ENCODE peak calls at places on chromosome 4, in nine cellular contexts. One of them, this sample, is unnamed. For H3K36me3, the result is how much of the 10 kb centered on the place peaks cover.

GRCh38 chr4:55947912-55948725 is 626 bp upstream of the CEP135 start:
- DNase-seq in left lung: no peak
- DNase-seq in lower lobe of right lung: no peak
- DNase-seq in neural progenitor cell: no peak
- DNase-seq in colonic mucosa: peak
- DNase-seq in WERI-Rb-1: no peak
- DNase-seq in hepatocyte: peak
- DNase-seq in H1: no peak
- DNase-seq in sigmoid colon: no peak
- DNase-seq in this sample: peak

GRCh38 chr4:6329478-6330383 is 60.1 kb downstream of the WFS1 start:
- DNase-seq in colonic mucosa: no peak
- DNase-seq in WERI-Rb-1: no peak
- DNase-seq in hepatocyte: no peak
- DNase-seq in neural progenitor cell: no peak
- DNase-seq in lower lobe of right lung: no peak
- DNase-seq in H1: no peak
- DNase-seq in left lung: no peak
- DNase-seq in sigmoid colon: no peak
- DNase-seq in this sample: no peak

GRCh38 chr4:3422241-3422801 is 19.4 kb upstream of the HGFAC start:
- DNase-seq in left lung: peak
- DNase-seq in WERI-Rb-1: no peak
- DNase-seq in H1: no peak
- DNase-seq in lower lobe of right lung: peak
- DNase-seq in colonic mucosa: no peak
- DNase-seq in sigmoid colon: no peak
- DNase-seq in neural progenitor cell: no peak
- DNase-seq in hepatocyte: no peak
- DNase-seq in this sample: no peak

GRCh38 chr4:128775477-128775876 is 34.0 kb upstream of the JADE1 start:
- DNase-seq in H1: no peak
- DNase-seq in sigmoid colon: no peak
- DNase-seq in colonic mucosa: no peak
- DNase-seq in hepatocyte: no peak
- DNase-seq in neural progenitor cell: no peak
- DNase-seq in left lung: no peak
- DNase-seq in WERI-Rb-1: no peak
- DNase-seq in lower lobe of right lung: no peak
- DNase-seq in this sample: no peak

GRCh38 chr4:142406051-142406549 is 440.0 kb downstream of the INPP4B start:
- DNase-seq in left lung: no peak
- DNase-seq in WERI-Rb-1: no peak
- DNase-seq in sigmoid colon: no peak
- DNase-seq in hepatocyte: peak
- DNase-seq in H1: no peak
- DNase-seq in lower lobe of right lung: no peak
- DNase-seq in neural progenitor cell: no peak
- DNase-seq in colonic mucosa: no peak
- DNase-seq in this sample: no peak

GRCh38 chr4:6472387-6473263 is at the start of gene PPP2R2C:
- DNase-seq in neural progenitor cell: peak
- DNase-seq in colonic mucosa: peak
- DNase-seq in H1: no peak
- DNase-seq in hepatocyte: no peak
- DNase-seq in left lung: peak
- DNase-seq in lower lobe of right lung: no peak
- DNase-seq in WERI-Rb-1: peak
- DNase-seq in sigmoid colon: peak
- DNase-seq in this sample: no peak

GRCh38 chr4:140300271-140300970 is 73.0 kb upstream of the SCOC start:
- DNase-seq in WERI-Rb-1: no peak
- DNase-seq in lower lobe of right lung: no peak
- DNase-seq in sigmoid colon: no peak
- DNase-seq in neural progenitor cell: no peak
- DNase-seq in hepatocyte: peak
- DNase-seq in left lung: no peak
- DNase-seq in H1: no peak
- DNase-seq in colonic mucosa: no peak
- DNase-seq in this sample: no peak

GRCh38 chr4:39046243-39046642 is 14.0 kb upstream of the TMEM156 start:
- DNase-seq in H1: no peak
- DNase-seq in sigmoid colon: no peak
- DNase-seq in hepatocyte: no peak
- DNase-seq in WERI-Rb-1: no peak
- DNase-seq in lower lobe of right lung: peak
- DNase-seq in left lung: no peak
- DNase-seq in colonic mucosa: no peak
- DNase-seq in neural progenitor cell: no peak
- DNase-seq in this sample: no peak

GRCh38 chr4:47746122-47746521 is 91.7 kb downstream of the CORIN start:
- DNase-seq in left lung: no peak
- DNase-seq in colonic mucosa: no peak
- DNase-seq in WERI-Rb-1: no peak
- DNase-seq in lower lobe of right lung: no peak
- DNase-seq in hepatocyte: no peak
- DNase-seq in neural progenitor cell: no peak
- DNase-seq in H1: no peak
- DNase-seq in sigmoid colon: no peak
- DNase-seq in this sample: no peak

GRCh38 chr4:110621839-110622751 is 782 bp downstream of the PITX2 start:
- DNase-seq in sigmoid colon: no peak
- DNase-seq in colonic mucosa: no peak
- DNase-seq in WERI-Rb-1: peak
- DNase-seq in left lung: peak
- DNase-seq in neural progenitor cell: peak
- DNase-seq in H1: no peak
- DNase-seq in hepatocyte: no peak
- DNase-seq in lower lobe of right lung: no peak
- DNase-seq in this sample: no peak

GRCh38 chr4:104975617-104976016 is 171.1 kb upstream of the TET2 start:
- DNase-seq in hepatocyte: no peak
- DNase-seq in lower lobe of right lung: no peak
- DNase-seq in H1: no peak
- DNase-seq in left lung: no peak
- DNase-seq in neural progenitor cell: no peak
- DNase-seq in colonic mucosa: no peak
- DNase-seq in sigmoid colon: no peak
- DNase-seq in WERI-Rb-1: no peak
- DNase-seq in this sample: no peak

GRCh38 chr4:39319678-39320077 is 46.5 kb downstream of the RFC1 start:
- DNase-seq in lower lobe of right lung: no peak
- DNase-seq in neural progenitor cell: no peak
- DNase-seq in H1: no peak
- DNase-seq in colonic mucosa: no peak
- DNase-seq in sigmoid colon: no peak
- DNase-seq in WERI-Rb-1: no peak
- DNase-seq in left lung: no peak
- DNase-seq in hepatocyte: no peak
- DNase-seq in this sample: peak

GRCh38 chr4:98612318-98613250 is 45.8 kb downstream of the TSPAN5 start:
- DNase-seq in neural progenitor cell: peak
- DNase-seq in WERI-Rb-1: no peak
- DNase-seq in colonic mucosa: no peak
- DNase-seq in hepatocyte: no peak
- DNase-seq in H1: no peak
- DNase-seq in lower lobe of right lung: no peak
- DNase-seq in left lung: no peak
- DNase-seq in sigmoid colon: no peak
- DNase-seq in this sample: no peak

GRCh38 chr4:190014771-190015537 is 12.1 kb downstream of the FRG2 start:
- DNase-seq in left lung: peak
- DNase-seq in colonic mucosa: no peak
- DNase-seq in neural progenitor cell: peak
- DNase-seq in H1: no peak
- DNase-seq in lower lobe of right lung: peak
- DNase-seq in WERI-Rb-1: peak
- DNase-seq in hepatocyte: peak
- DNase-seq in sigmoid colon: no peak
- DNase-seq in this sample: no peak

GRCh38 chr4:99430106-99430505 is 5.0 kb downstream of the ADH7 start:
- DNase-seq in WERI-Rb-1: no peak
- DNase-seq in sigmoid colon: no peak
- DNase-seq in colonic mucosa: no peak
- DNase-seq in left lung: no peak
- DNase-seq in lower lobe of right lung: no peak
- DNase-seq in neural progenitor cell: no peak
- DNase-seq in H1: no peak
- DNase-seq in hepatocyte: no peak
- DNase-seq in this sample: no peak

DNA sequence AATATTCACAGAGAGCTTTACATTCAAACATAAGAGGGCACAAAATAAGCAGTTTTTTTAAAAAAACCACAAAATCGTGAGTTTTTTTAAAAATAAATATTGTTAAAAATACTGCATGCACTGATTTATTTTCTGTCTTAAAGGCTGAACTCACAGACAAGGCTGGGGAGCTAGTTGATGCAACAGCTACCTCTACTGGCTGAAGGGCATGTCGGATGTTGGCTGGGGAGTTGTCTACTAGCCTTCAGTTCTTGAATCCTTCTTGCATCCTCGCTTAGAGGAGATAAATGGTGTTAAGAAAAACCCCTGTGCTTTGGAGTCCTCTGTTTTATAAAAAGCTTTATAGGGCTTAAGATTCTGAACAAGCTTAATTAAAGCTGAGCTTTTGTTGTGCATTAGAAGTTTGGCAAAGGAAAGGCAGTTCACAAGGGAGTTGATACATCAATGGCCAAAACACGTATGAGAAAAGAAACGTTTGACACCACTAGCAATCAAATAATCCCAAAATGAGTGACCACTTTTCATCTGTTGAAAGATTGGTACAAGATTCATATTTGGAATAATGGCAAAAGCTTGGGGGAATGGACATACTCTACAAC is 94.8 kb downstream of the SEL1L3 start:
- DNase-seq in sigmoid colon: no peak
- DNase-seq in WERI-Rb-1: peak
- DNase-seq in neural progenitor cell: peak
- DNase-seq in left lung: no peak
- DNase-seq in lower lobe of right lung: no peak
- DNase-seq in hepatocyte: peak
- DNase-seq in colonic mucosa: peak
- DNase-seq in H1: peak
- DNase-seq in this sample: no peak
- TF ChIP-seq CTCF in sigmoid colon: peak
- TF ChIP-seq CTCF in WERI-Rb-1: peak
- TF ChIP-seq CTCF in neural progenitor cell: peak
- TF ChIP-seq CTCF in left lung: peak
- TF ChIP-seq CTCF in lower lobe of right lung: peak
- TF ChIP-seq CTCF in hepatocyte: peak
- TF ChIP-seq CTCF in colonic mucosa: peak
- TF ChIP-seq CTCF in H1: peak
- TF ChIP-seq CTCF in this sample: peak

GRCh38 chr4:87654487-87655044 is 4.5 kb downstream of the DMP1 start:
- DNase-seq in neural progenitor cell: no peak
- DNase-seq in H1: no peak
- DNase-seq in colonic mucosa: no peak
- DNase-seq in WERI-Rb-1: no peak
- DNase-seq in hepatocyte: no peak
- DNase-seq in sigmoid colon: no peak
- DNase-seq in lower lobe of right lung: no peak
- DNase-seq in left lung: no peak
- DNase-seq in this sample: no peak

GRCh38 chr4:87657525-87657924 is 7.4 kb downstream of the DMP1 start:
- DNase-seq in hepatocyte: no peak
- DNase-seq in lower lobe of right lung: no peak
- DNase-seq in colonic mucosa: no peak
- DNase-seq in H1: no peak
- DNase-seq in left lung: no peak
- DNase-seq in sigmoid colon: no peak
- DNase-seq in neural progenitor cell: no peak
- DNase-seq in WERI-Rb-1: no peak
- DNase-seq in this sample: no peak

GRCh38 chr4:87650938-87651337 is 858 bp downstream of the DMP1 start:
- DNase-seq in hepatocyte: no peak
- DNase-seq in left lung: no peak
- DNase-seq in sigmoid colon: no peak
- DNase-seq in H1: no peak
- DNase-seq in colonic mucosa: no peak
- DNase-seq in lower lobe of right lung: no peak
- DNase-seq in WERI-Rb-1: no peak
- DNase-seq in neural progenitor cell: no peak
- DNase-seq in this sample: no peak

GRCh38 chr4:87649980-87650379 is at the start of gene DMP1:
- DNase-seq in left lung: no peak
- DNase-seq in lower lobe of right lung: no peak
- DNase-seq in WERI-Rb-1: no peak
- DNase-seq in H1: no peak
- DNase-seq in colonic mucosa: no peak
- DNase-seq in neural progenitor cell: no peak
- DNase-seq in sigmoid colon: no peak
- DNase-seq in hepatocyte: no peak
- DNase-seq in this sample: no peak

GRCh38 chr4:87651941-87652340 is 1.9 kb downstream of the DMP1 start:
- DNase-seq in sigmoid colon: no peak
- DNase-seq in neural progenitor cell: no peak
- DNase-seq in hepatocyte: no peak
- DNase-seq in H1: no peak
- DNase-seq in lower lobe of right lung: no peak
- DNase-seq in left lung: no peak
- DNase-seq in WERI-Rb-1: no peak
- DNase-seq in colonic mucosa: no peak
- DNase-seq in this sample: no peak
- H3K36me3 ChIP-seq in sigmoid colon: under half
- H3K36me3 ChIP-seq in neural progenitor cell: under half
- H3K36me3 ChIP-seq in hepatocyte: under half
- H3K36me3 ChIP-seq in H1: under half
- H3K36me3 ChIP-seq in lower lobe of right lung: under half
- H3K36me3 ChIP-seq in left lung: under half
- H3K36me3 ChIP-seq in WERI-Rb-1: under half
- H3K36me3 ChIP-seq in colonic mucosa: under half
- H3K36me3 ChIP-seq in this sample: under half

DNA sequence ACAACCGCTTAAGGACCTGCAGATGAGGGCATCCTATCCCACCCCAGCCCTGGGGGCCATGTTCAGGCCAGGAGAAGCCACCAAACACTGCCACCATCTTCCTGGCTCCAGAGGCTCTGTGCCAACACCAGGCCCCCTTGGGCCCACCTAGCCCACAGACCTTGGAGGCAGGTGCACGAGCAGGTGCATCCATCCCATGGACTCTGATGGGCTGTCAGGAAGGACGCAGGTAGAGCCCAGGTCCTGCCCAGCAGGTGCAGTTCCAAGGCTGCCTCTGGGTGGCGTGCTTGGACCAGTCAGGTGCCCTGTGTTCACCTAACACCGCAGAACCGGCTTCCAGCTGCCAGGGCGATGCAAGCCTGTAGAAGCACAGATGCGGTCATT is 22.8 kb upstream of the PDE6B start:
- DNase-seq in sigmoid colon: no peak
- DNase-seq in hepatocyte: peak
- DNase-seq in neural progenitor cell: peak
- DNase-seq in lower lobe of right lung: peak
- DNase-seq in left lung: no peak
- DNase-seq in colonic mucosa: peak
- DNase-seq in H1: peak
- DNase-seq in WERI-Rb-1: peak
- DNase-seq in this sample: no peak
- TF ChIP-seq CTCF in sigmoid colon: no peak
- TF ChIP-seq CTCF in hepatocyte: peak
- TF ChIP-seq CTCF in neural progenitor cell: peak
- TF ChIP-seq CTCF in lower lobe of right lung: peak
- TF ChIP-seq CTCF in left lung: peak
- TF ChIP-seq CTCF in colonic mucosa: peak
- TF ChIP-seq CTCF in H1: peak
- TF ChIP-seq CTCF in WERI-Rb-1: peak
- TF ChIP-seq CTCF in this sample: peak

GRCh38 chr4:75963558-75963957 is 22.7 kb upstream of the NAAA start:
- DNase-seq in lower lobe of right lung: no peak
- DNase-seq in sigmoid colon: no peak
- DNase-seq in neural progenitor cell: no peak
- DNase-seq in H1: no peak
- DNase-seq in colonic mucosa: no peak
- DNase-seq in hepatocyte: no peak
- DNase-seq in left lung: no peak
- DNase-seq in WERI-Rb-1: no peak
- DNase-seq in this sample: no peak
- H3K36me3 ChIP-seq in lower lobe of right lung: half or more
- H3K36me3 ChIP-seq in sigmoid colon: half or more
- H3K36me3 ChIP-seq in neural progenitor cell: half or more
- H3K36me3 ChIP-seq in H1: half or more
- H3K36me3 ChIP-seq in colonic mucosa: under half
- H3K36me3 ChIP-seq in hepatocyte: under half
- H3K36me3 ChIP-seq in left lung: under half
- H3K36me3 ChIP-seq in WERI-Rb-1: half or more
- H3K36me3 ChIP-seq in this sample: under half

This sample was measured in BJ.